ENCODE peak calls at places on chromosome X, in ten cellular contexts. I is cardiac muscle cell; H is naive thymus-derived CD4-positive, alpha-beta T cell; Z is CD8-positive, alpha-beta memory T cell; Y is uterus; P is GM23338; V is heart left ventricle; A is neural progenitor cell; O is A549; X is colonic mucosa. N is an unnamed sample.

GRCh38 chrX:48648299-48648698 is 35.3 kb upstream of the WAS start:
- DNase-seq in I (peak; percentile 48), H (peak; percentile 34), Z (peak; percentile 49), Y (peak; percentile 59), P (peak; percentile 77), V (no peak), A (peak; percentile 54), O (no peak), X (peak; percentile 22), N (peak; percentile 59)

GRCh38 chrX:97841544-97842179 is 958.0 kb downstream of the RPA4 start:
- DNase-seq in I (no peak), H (no peak), Z (no peak), Y (no peak), P (no peak), V (no peak), A (no peak), O (no peak), X (no peak), N (no peak)

GRCh38 chrX:71095971-71096701 is 485 bp downstream of the FOXO4 start:
- DNase-seq in I (no peak), H (no peak), Z (peak; percentile 43), Y (no peak), P (no peak), V (no peak), A (peak; percentile 58), O (peak; percentile 65), X (peak; percentile 69), N (peak; percentile 26)

GRCh38 chrX:88881536-88881935 is 134.5 kb downstream of the CPXCR1 start:
- DNase-seq in I (no peak), H (no peak), Z (no peak), Y (no peak), P (no peak), V (no peak), A (no peak), O (no peak), X (no peak), N (no peak)

GRCh38 chrX:100944601-100945000 is 15.9 kb upstream of the XKRX start:
- DNase-seq in I (no peak), H (no peak), Z (no peak), Y (no peak), P (no peak), V (no peak), A (no peak), O (no peak), X (no peak), N (no peak)

GRCh38 chrX:110318664-110318968 is 731 bp upstream of the AMMECR1 start:
- DNase-seq in I (no peak), H (no peak), Z (no peak), Y (no peak), P (no peak), V (no peak), A (no peak), O (peak; percentile 17), X (no peak), N (peak; percentile 43)

GRCh38 chrX:134694333-134694925 is 36.2 kb upstream of the PLAC1 start:
- DNase-seq in I (no peak), H (no peak), Z (no peak), Y (no peak), P (no peak), V (no peak), A (no peak), O (no peak), X (no peak), N (no peak)

GRCh38 chrX:7876957-7877356 is 34.0 kb downstream of the VCX start:
- DNase-seq in I (no peak), H (no peak), Z (no peak), Y (no peak), P (no peak), V (no peak), A (no peak), O (no peak), X (no peak), N (no peak)

GRCh38 chrX:41265615-41266014 is 68.3 kb upstream of the DDX3X start:
- DNase-seq in I (no peak), H (peak; percentile 24), Z (peak; percentile 60), Y (peak; percentile 64), P (no peak), V (no peak), A (no peak), O (no peak), X (no peak), N (no peak)

GRCh38 chrX:112628288-112628687 is 51.5 kb downstream of the LHFPL1 start:
- DNase-seq in I (no peak), H (no peak), Z (no peak), Y (no peak), P (no peak), V (no peak), A (no peak), O (no peak), X (no peak), N (no peak)

GRCh38 chrX:9538544-9539045 is 73.7 kb downstream of the TBL1X start:
- DNase-seq in I (no peak), H (no peak), Z (no peak), Y (no peak), P (no peak), V (no peak), A (no peak), O (no peak), X (peak; percentile 44), N (no peak)

GRCh38 chrX:87664381-87664780 is 146.8 kb downstream of the KLHL4 start:
- DNase-seq in I (peak; percentile 59), H (no peak), Z (no peak), Y (no peak), P (peak; percentile 43), V (no peak), A (peak; percentile 33), O (peak; percentile 2), X (no peak), N (peak; percentile 57)

GRCh38 chrX:150610038-150610437 is 41.6 kb downstream of the MTM1 start:
- DNase-seq in I (no peak), H (no peak), Z (no peak), Y (no peak), P (no peak), V (no peak), A (no peak), O (no peak), X (no peak), N (no peak)

GRCh38 chrX:53133400-53133799 is 39.5 kb downstream of the KANTR start:
- DNase-seq in I (no peak), H (no peak), Z (no peak), Y (no peak), P (no peak), V (no peak), A (no peak), O (no peak), X (no peak), N (no peak)

GRCh38 chrX:101347859-101348451 is 587 bp downstream of the TIMM8A start:
- DNase-seq in I (no peak), H (no peak), Z (no peak), Y (no peak), P (no peak), V (no peak), A (no peak), O (peak; percentile 35), X (no peak), N (no peak)

GRCh38 chrX:10049246-10049645 is 82.1 kb downstream of the CLDN34 start:
- DNase-seq in I (no peak), H (no peak), Z (no peak), Y (no peak), P (no peak), V (no peak), A (no peak), O (no peak), X (no peak), N (no peak)

DNA sequence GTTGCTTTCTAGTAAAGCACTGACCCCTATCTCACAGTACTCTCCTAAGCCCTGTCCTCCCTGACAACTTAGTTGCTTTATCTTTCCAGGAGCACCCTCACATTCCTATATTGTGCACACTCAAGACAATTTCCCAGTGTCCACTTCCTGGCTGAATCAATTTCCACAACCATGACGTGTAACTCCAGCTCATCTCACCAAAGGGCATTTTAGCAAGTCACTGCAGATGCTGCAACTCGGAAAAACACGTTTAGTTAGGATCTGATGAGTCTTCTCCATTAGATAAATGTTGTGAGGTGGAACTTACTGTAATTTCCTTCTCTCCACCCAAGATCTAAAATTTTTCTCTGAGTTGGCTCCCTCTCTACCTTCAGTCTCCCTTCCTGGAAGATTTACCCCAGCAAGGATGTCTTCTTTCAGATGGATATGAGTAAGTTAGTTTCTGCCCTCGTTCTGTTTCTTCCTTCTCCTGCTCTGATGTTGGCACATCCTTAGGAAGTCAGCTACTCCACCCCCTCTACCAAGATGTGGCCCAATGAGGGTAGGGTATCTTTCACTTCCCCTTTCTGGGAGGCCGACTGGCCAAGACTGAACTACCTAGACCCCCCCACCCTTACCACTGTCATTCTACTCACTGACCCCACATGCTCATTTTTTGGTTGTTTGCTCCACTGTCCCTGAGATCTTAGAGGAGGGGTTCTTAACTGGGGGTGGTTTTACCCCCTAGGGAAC is 28.7 kb upstream of the IL13RA1 start:
- DNase-seq in I (no peak), H (no peak), Z (no peak), Y (no peak), P (no peak), V (no peak), A (no peak), O (no peak), X (no peak), N (peak; percentile 32)
- H3K27ac ChIP-seq in I (no peak overlapping the region), H (no peak overlapping the region), Z (no peak overlapping the region), Y (no peak overlapping the region), P (no peak overlapping the region), V (no peak overlapping the region), A (no peak overlapping the region), O (no peak overlapping the region), X (no peak overlapping the region), N (no peak overlapping the region)

DNA sequence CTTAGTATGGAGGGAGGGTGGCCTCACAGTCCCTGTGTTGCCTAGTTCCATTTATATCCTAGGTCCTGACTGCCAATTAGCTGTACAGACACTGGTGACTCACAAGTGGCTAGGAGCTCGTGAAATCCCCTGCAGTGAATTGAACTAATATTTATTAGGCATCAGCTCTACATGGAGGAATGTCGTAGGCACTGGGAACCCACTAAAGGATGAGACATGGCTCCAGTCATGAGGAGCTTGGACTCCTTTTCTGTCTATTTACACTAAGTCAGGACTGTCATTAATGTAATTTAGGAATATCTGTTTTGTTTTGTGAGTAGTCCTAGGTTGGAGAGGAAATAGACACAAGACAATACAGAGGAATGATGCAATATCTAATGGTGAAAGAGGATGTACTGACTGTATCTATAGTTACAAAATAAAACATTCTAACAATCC is 67.7 kb downstream of the MID1IP1 start:
- DNase-seq in I (no peak), H (no peak), Z (no peak), Y (no peak), P (no peak), V (no peak), A (no peak), O (no peak), X (no peak), N (peak; percentile 70)
- H3K27ac ChIP-seq in I (no peak overlapping the region), H (no peak overlapping the region), Z (no peak overlapping the region), Y (no peak overlapping the region), P (peak overlapping the region; percentile 92), V (no peak overlapping the region), A (no peak overlapping the region), O (no peak overlapping the region), X (no peak overlapping the region), N (peak overlapping the region; percentile 94)

GRCh38 chrX:153305941-153306464 is 15.6 kb downstream of the PNMA6F start:
- DNase-seq in I (no peak), H (no peak), Z (no peak), Y (no peak), P (no peak), V (no peak), A (no peak), O (no peak), X (no peak), N (peak; percentile 6)
- H3K27ac ChIP-seq in I (no peak overlapping the region), H (no peak overlapping the region), Z (no peak overlapping the region), Y (no peak overlapping the region), P (no peak overlapping the region), V (no peak overlapping the region), A (no peak overlapping the region), O (no peak overlapping the region), X (no peak overlapping the region), N (no peak overlapping the region)

GRCh38 chrX:81291996-81292395 is 90.1 kb downstream of the SH3BGRL start:
- DNase-seq in I (no peak), H (no peak), Z (no peak), Y (no peak), P (no peak), V (no peak), A (no peak), O (no peak), X (no peak), N (no peak)
- H3K27ac ChIP-seq in I (no peak overlapping the region), H (no peak overlapping the region), Z (no peak overlapping the region), Y (no peak overlapping the region), P (no peak overlapping the region), V (no peak overlapping the region), A (no peak overlapping the region), O (no peak overlapping the region), X (no peak overlapping the region), N (no peak overlapping the region)

N was measured in PC-3.